ENCODE peak calls at places on chromosomes 3 and 15, in eight cellular contexts. Z is foreskin fibroblast, K is GM23338, X is cardiac fibroblast, H is epithelial cell of esophagus, C is IMR-90, F is endothelial cell, M is breast epithelium. W is an unnamed sample.

GRCh38 chr15:75153565-75154248 is 48.0 kb upstream of the C15orf39 start:
- DNase-seq in Z (no peak), K (no peak), X (no peak), H (no peak), C (no peak), F (no peak), M (no peak), W (no peak)

GRCh38 chr3:4845882-4846281 is 133.4 kb upstream of the BHLHE40 start:
- DNase-seq in Z (no peak), K (no peak), X (no peak), H (no peak), C (no peak), F (no peak), M (no peak), W (no peak)

GRCh38 chr3:10400050-10400748 is 79.3 kb upstream of the SEC13 start:
- DNase-seq in Z (no peak), K (no peak), X (no peak), H (no peak), C (peak), F (no peak), M (no peak), W (no peak)

GRCh38 chr3:108953210-108953609 is 469 bp downstream of the GUCA1C start:
- DNase-seq in Z (no peak), K (no peak), X (no peak), H (peak), C (no peak), F (no peak), M (no peak), W (no peak)

GRCh38 chr3:85172001-85172400 is 213.2 kb downstream of the CADM2 start:
- DNase-seq in Z (no peak), K (no peak), X (no peak), H (no peak), C (no peak), F (no peak), M (no peak), W (no peak)

GRCh38 chr15:84681822-84682221 is 23.8 kb upstream of the NMB start:
- DNase-seq in Z (peak), K (no peak), X (peak), H (peak), C (peak), F (no peak), M (no peak), W (no peak)

GRCh38 chr3:42031808-42032475 is 59.2 kb upstream of the TRAK1 start:
- DNase-seq in Z (peak), K (peak), X (peak), H (no peak), C (peak), F (no peak), M (no peak), W (no peak)

GRCh38 chr3:108959017-108959416 is 5.3 kb upstream of the GUCA1C start:
- DNase-seq in Z (no peak), K (peak), X (no peak), H (peak), C (no peak), F (no peak), M (no peak), W (no peak)

GRCh38 chr15:100809151-100809550 is 70.5 kb upstream of the ALDH1A3 start:
- DNase-seq in Z (peak), K (no peak), X (peak), H (peak), C (no peak), F (no peak), M (no peak), W (no peak)

GRCh38 chr3:131794766-131795381 is 239.9 kb downstream of the CPNE4 start:
- DNase-seq in Z (peak), K (peak), X (peak), H (peak), C (peak), F (peak), M (no peak), W (peak)

GRCh38 chr3:177827517-177828249 is 630.4 kb upstream of the TBL1XR1 start:
- DNase-seq in Z (peak), K (no peak), X (peak), H (peak), C (peak), F (no peak), M (no peak), W (no peak)

GRCh38 chr3:58271901-58272501 is 34.0 kb upstream of the RPP14 start:
- DNase-seq in Z (peak), K (no peak), X (peak), H (peak), C (peak), F (no peak), M (no peak), W (no peak)

GRCh38 chr3:186411994-186412393 is 50.0 kb upstream of the DGKG start:
- DNase-seq in Z (no peak), K (no peak), X (peak), H (peak), C (no peak), F (no peak), M (no peak), W (no peak)

GRCh38 chr3:52779011-52779410 is 1.6 kb downstream of the ITIH1 start:
- DNase-seq in Z (no peak), K (no peak), X (no peak), H (no peak), C (no peak), F (no peak), M (no peak), W (no peak)

GRCh38 chr3:105938826-105939225 is 70.0 kb upstream of the CBLB start:
- DNase-seq in Z (no peak), K (no peak), X (no peak), H (no peak), C (no peak), F (no peak), M (no peak), W (no peak)

GRCh38 chr3:179743913-179744312 is 91.1 kb downstream of the USP13 start:
- DNase-seq in Z (no peak), K (no peak), X (no peak), H (no peak), C (no peak), F (no peak), M (no peak), W (no peak)

GRCh38 chr3:183909030-183909600 is 24.4 kb upstream of the PARL start:
- DNase-seq in Z (no peak), K (no peak), X (no peak), H (no peak), C (no peak), F (no peak), M (no peak), W (no peak)

GRCh38 chr3:120153294-120153693 is 59.0 kb upstream of the GSK3B start:
- DNase-seq in Z (peak), K (no peak), X (peak), H (peak), C (peak), F (no peak), M (no peak), W (no peak)

GRCh38 chr3:167184511-167184910 is 195.6 kb downstream of the ZBBX start:
- DNase-seq in Z (no peak), K (peak), X (no peak), H (no peak), C (no peak), F (no peak), M (no peak), W (no peak)

GRCh38 chr3:150293401-150294001 is 114.6 kb upstream of the TSC22D2 start:
- DNase-seq in Z (peak), K (no peak), X (peak), H (peak), C (peak), F (no peak), M (no peak), W (no peak)

GRCh38 chr3:101859882-101860281 is 10.6 kb downstream of the NFKBIZ start:
- DNase-seq in Z (no peak), K (no peak), X (peak), H (no peak), C (no peak), F (no peak), M (no peak), W (no peak)

GRCh38 chr3:58071480-58071971 is 63.3 kb downstream of the FLNB start:
- DNase-seq in Z (no peak), K (no peak), X (no peak), H (no peak), C (no peak), F (no peak), M (no peak), W (no peak)

GRCh38 chr3:146528954-146529353 is 15.5 kb downstream of the PLSCR1 start:
- DNase-seq in Z (peak), K (no peak), X (peak), H (no peak), C (peak), F (no peak), M (no peak), W (no peak)
- TF ChIP-seq CTCF in Z (no peak), K (no peak), X (no peak), H (no peak), C (no peak), F (no peak), M (no peak), W (no peak)

GRCh38 chr15:29736745-29737023 is 85.6 kb downstream of the TJP1 start:
- DNase-seq in Z (peak), K (no peak), X (peak), H (peak), C (peak), F (no peak), M (no peak), W (no peak)

GRCh38 chr15:29736012-29736744 is 86.1 kb downstream of the TJP1 start:
- DNase-seq in Z (no peak), K (no peak), X (no peak), H (no peak), C (no peak), F (no peak), M (no peak), W (no peak)

GRCh38 chr15:29734917-29735572 is 87.2 kb downstream of the TJP1 start:
- DNase-seq in Z (no peak), K (no peak), X (peak), H (peak), C (peak), F (no peak), M (no peak), W (no peak)

GRCh38 chr15:29740692-29741311 is 81.5 kb downstream of the TJP1 start:
- DNase-seq in Z (peak), K (peak), X (peak), H (no peak), C (no peak), F (no peak), M (no peak), W (no peak)
- TF ChIP-seq CTCF in Z (peak), K (peak), X (peak), H (no peak), C (no peak), F (no peak), M (no peak), W (peak)

GRCh38 chr3:123361019-123361418 is 87.9 kb downstream of the ADCY5 start:
- DNase-seq in Z (no peak), K (peak), X (no peak), H (no peak), C (no peak), F (no peak), M (no peak), W (no peak)
- TF ChIP-seq CTCF in Z (no peak), K (peak), X (no peak), H (no peak), C (no peak), F (no peak), M (no peak), W (peak)

GRCh38 chr3:169116056-169116693 is 547.3 kb downstream of the MECOM start:
- DNase-seq in Z (no peak), K (no peak), X (no peak), H (no peak), C (no peak), F (no peak), M (no peak), W (no peak)
- TF ChIP-seq CTCF in Z (no peak), K (no peak), X (no peak), H (no peak), C (no peak), F (no peak), M (no peak), W (no peak)

DNA sequence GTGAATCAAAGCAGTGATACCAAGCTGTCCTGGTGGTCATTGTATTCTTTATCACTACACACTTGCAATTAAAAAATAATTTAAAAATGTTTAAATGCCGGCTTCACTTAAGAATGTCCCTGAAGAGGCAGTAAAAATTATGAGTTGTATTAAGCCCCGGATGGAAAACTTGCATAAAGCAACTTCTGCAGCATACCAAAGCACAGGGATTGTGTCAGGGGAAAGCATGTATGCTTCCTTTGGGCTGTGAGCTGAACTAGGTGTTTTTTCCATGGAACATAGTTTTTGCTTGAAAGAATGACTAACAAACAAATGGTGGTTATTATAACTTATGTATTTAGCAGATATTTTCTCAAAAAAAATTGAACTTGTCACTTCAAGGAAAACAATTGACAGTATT is 143.1 kb downstream of the ARNT2 start:
- DNase-seq in Z (no peak), K (no peak), X (no peak), H (no peak), C (no peak), F (no peak), M (no peak), W (no peak)
- TF ChIP-seq CTCF in Z (no peak), K (no peak), X (no peak), H (no peak), C (no peak), F (no peak), M (no peak), W (no peak)

DNA sequence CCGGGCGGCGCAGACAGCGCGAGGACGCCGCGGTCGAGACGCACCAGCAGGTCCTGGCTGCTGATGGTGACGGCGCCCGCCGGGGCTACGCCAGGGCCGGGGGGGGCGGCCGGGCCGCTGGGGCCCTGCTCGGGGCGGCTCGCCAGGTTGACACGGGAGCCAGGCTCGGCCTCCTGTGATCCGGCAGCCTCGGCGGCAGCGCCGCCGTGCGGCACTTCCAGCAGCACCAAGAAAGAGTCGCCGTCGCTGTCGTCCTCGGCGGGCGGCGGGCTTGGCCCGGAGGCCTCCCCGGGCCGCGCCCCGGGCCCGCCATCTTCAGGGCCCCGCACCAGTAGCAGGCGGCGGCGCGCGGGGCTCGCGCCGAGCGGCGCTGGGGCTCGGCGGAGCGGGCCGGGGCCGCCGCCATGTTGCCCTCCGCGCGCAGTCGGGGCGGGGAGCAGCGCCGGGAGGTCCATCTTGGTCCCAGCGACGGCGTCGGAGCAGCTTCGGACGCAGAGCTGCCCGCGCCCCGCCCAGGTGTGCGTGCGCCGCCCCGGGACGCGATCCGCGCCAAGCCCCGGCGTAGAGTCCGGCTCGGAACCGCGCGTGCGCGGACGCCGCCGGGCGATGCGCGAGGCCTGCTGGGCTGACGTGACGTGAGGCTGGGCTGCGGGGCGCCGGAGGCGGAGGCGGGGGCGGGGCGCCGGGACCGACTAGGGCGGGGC is at the start of gene ZXDC:
- DNase-seq in Z (peak), K (peak), X (peak), H (peak), C (peak), F (peak), M (peak), W (peak)
- TF ChIP-seq CTCF in Z (peak), K (no peak), X (no peak), H (peak), C (peak), F (peak), M (no peak), W (peak)

DNA sequence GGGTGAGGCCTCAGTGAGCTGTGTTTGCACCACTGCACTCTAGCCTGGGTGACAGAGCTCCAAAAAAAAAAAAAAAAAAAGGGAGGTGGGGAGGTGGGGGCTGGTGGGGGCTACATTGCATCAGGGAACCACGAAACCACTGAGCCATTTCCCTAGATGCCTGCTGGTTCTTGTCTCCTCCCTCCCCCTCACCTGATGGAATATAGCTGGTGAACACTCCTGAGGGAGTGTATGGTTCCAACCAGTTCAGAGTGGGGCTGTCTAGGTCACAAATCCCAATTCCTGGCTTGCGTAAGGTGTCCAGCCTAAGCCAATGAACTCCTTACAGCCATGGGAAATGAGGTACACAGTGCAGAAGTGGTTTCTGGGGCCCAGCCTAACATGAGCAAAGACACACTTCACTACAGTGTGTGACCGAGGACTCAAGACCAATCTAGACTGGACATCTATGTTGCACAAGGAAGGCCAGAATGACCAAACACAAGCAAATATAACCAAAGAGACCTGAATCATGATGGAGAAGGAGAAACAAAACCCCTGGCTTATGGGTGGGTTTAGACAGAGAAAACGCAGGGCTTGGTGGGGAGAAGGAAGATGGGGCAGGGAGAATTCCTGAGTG is 39.2 kb upstream of the OSBPL11 start:
- DNase-seq in Z (no peak), K (no peak), X (no peak), H (no peak), C (no peak), F (no peak), M (no peak), W (no peak)
- TF ChIP-seq CTCF in Z (no peak), K (no peak), X (no peak), H (no peak), C (no peak), F (no peak), M (no peak), W (no peak)

GRCh38 chr3:173397161-173398110 is at the start of gene NLGN1:
- DNase-seq in Z (peak), K (peak), X (peak), H (peak), C (peak), F (peak), M (peak), W (peak)
- TF ChIP-seq CTCF in Z (peak), K (peak), X (peak), H (no peak), C (peak), F (no peak), M (no peak), W (peak)

GRCh38 chr3:170734043-170734736 is 135.8 kb downstream of the RPL22L1 start:
- DNase-seq in Z (peak), K (peak), X (no peak), H (no peak), C (no peak), F (no peak), M (no peak), W (no peak)
- TF ChIP-seq CTCF in Z (peak), K (no peak), X (no peak), H (no peak), C (no peak), F (no peak), M (no peak), W (no peak)

DNA sequence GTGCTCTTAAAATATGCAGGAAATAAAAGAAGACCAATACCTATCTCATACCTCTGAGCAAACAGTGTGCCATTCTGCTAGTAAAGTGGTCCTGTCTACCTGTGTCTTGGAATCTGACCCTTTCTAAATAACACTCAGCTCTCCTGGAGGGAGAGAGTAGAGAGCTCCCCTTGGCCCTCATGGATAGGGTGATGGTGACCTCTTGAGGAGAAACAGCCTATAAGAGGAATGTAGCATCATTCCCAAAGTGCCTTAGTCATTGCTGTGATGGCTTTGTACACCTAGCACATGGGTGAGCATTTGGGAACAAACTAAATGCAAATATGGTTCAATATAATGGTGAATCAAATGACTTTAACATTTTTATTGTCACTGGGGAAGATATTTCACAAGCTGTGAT is 10.0 kb downstream of the SNTN start:
- DNase-seq in Z (peak), K (peak), X (peak), H (peak), C (no peak), F (no peak), M (no peak), W (no peak)
- TF ChIP-seq CTCF in Z (peak), K (peak), X (no peak), H (peak), C (peak), F (no peak), M (no peak), W (no peak)